ENCODE peak calls at places on chromosomes 11 and 22, in ten cellular contexts. P, D, M, I, V, B, X, L, O and C are unnamed samples.

GRCh38 chr22:36344106-36344827 is 43.5 kb downstream of the MYH9 start:
- DNase-seq in P (no peak), D (no peak), M (no peak), I (no peak), V (no peak), B (no peak), X (no peak), L (no peak), O (peak), C (no peak)

GRCh38 chr22:46147471-46148267 is 2.7 kb upstream of the PPARA start:
- DNase-seq in P (peak), D (no peak), M (no peak), I (no peak), V (no peak), B (peak), X (no peak), L (no peak), O (peak), C (no peak)

GRCh38 chr11:11510939-11511338 is 110.9 kb downstream of the GALNT18 start:
- DNase-seq in P (no peak), D (no peak), M (peak), I (no peak), V (no peak), B (no peak), X (no peak), L (no peak), O (peak), C (no peak)

GRCh38 chr11:6357222-6357621 is 33.1 kb upstream of the SMPD1 start:
- DNase-seq in P (peak), D (peak), M (peak), I (no peak), V (peak), B (peak), X (no peak), L (no peak), O (no peak), C (peak)

GRCh38 chr11:61791737-61792309 is 576 bp downstream of the TMEM258 start:
- DNase-seq in P (peak), D (peak), M (peak), I (no peak), V (peak), B (peak), X (no peak), L (peak), O (peak), C (peak)

GRCh38 chr11:120061036-120061760 is 76.7 kb downstream of the TRIM29 start:
- DNase-seq in P (no peak), D (peak), M (no peak), I (no peak), V (peak), B (no peak), X (no peak), L (no peak), O (no peak), C (no peak)

GRCh38 chr22:40979871-40980270 is 28.7 kb downstream of the RBX1 start:
- DNase-seq in P (no peak), D (no peak), M (no peak), I (no peak), V (no peak), B (no peak), X (no peak), L (no peak), O (no peak), C (no peak)

GRCh38 chr11:96050435-96051182 is 126.7 kb upstream of the MTMR2 start:
- DNase-seq in P (no peak), D (peak), M (no peak), I (no peak), V (peak), B (no peak), X (no peak), L (peak), O (no peak), C (no peak)

GRCh38 chr11:107928767-107929507 is 689 bp downstream of the RAB39A start:
- DNase-seq in P (peak), D (no peak), M (no peak), I (no peak), V (no peak), B (peak), X (no peak), L (peak), O (peak), C (peak)

GRCh38 chr22:27125539-27125938 is 468.2 kb downstream of the MIAT start:
- DNase-seq in P (no peak), D (no peak), M (no peak), I (no peak), V (no peak), B (no peak), X (no peak), L (no peak), O (no peak), C (no peak)

GRCh38 chr11:35014352-35014751 is 97.9 kb downstream of the PDHX start:
- DNase-seq in P (no peak), D (peak), M (no peak), I (no peak), V (peak), B (no peak), X (no peak), L (no peak), O (no peak), C (no peak)

GRCh38 chr22:44801476-44801875 is 49.1 kb downstream of the ARHGAP8 start:
- DNase-seq in P (no peak), D (no peak), M (no peak), I (no peak), V (no peak), B (no peak), X (no peak), L (no peak), O (no peak), C (no peak)

GRCh38 chr22:41146573-41146972 is 54.2 kb downstream of the EP300 start:
- DNase-seq in P (no peak), D (peak), M (peak), I (no peak), V (no peak), B (no peak), X (no peak), L (no peak), O (no peak), C (no peak)

GRCh38 chr11:64745219-64745522 is 1.2 kb upstream of the RASGRP2 start:
- DNase-seq in P (peak), D (no peak), M (peak), I (no peak), V (no peak), B (peak), X (peak), L (peak), O (no peak), C (peak)

GRCh38 chr11:65307298-65308229 is 7.1 kb upstream of the CDC42EP2 start:
- DNase-seq in P (no peak), D (no peak), M (no peak), I (no peak), V (no peak), B (no peak), X (no peak), L (no peak), O (no peak), C (no peak)

GRCh38 chr11:35714882-35715612 is 52.5 kb downstream of the TRIM44 start:
- DNase-seq in P (no peak), D (peak), M (no peak), I (no peak), V (peak), B (no peak), X (no peak), L (no peak), O (no peak), C (no peak)

GRCh38 chr11:116110802-116111201 is 606.6 kb upstream of the CADM1 start:
- DNase-seq in P (no peak), D (no peak), M (no peak), I (no peak), V (no peak), B (no peak), X (no peak), L (no peak), O (no peak), C (no peak)

GRCh38 chr11:43554148-43554473 is 126.4 kb upstream of the HSD17B12 start:
- DNase-seq in P (no peak), D (no peak), M (no peak), I (no peak), V (no peak), B (no peak), X (no peak), L (peak), O (no peak), C (no peak)

GRCh38 chr22:35697142-35697541 is 20.5 kb upstream of the APOL5 start:
- DNase-seq in P (no peak), D (no peak), M (no peak), I (no peak), V (no peak), B (no peak), X (no peak), L (no peak), O (no peak), C (no peak)

GRCh38 chr22:29951675-29952413 is 68.9 kb downstream of the MTMR3 start:
- DNase-seq in P (no peak), D (no peak), M (no peak), I (no peak), V (no peak), B (no peak), X (no peak), L (no peak), O (no peak), C (no peak)

GRCh38 chr11:10651579-10652361 is 41.8 kb downstream of the IRAG1 start:
- DNase-seq in P (peak), D (peak), M (no peak), I (no peak), V (no peak), B (peak), X (no peak), L (no peak), O (no peak), C (no peak)

GRCh38 chr11:15123849-15124248 is 9.1 kb downstream of the INSC start:
- DNase-seq in P (no peak), D (peak), M (no peak), I (no peak), V (peak), B (no peak), X (no peak), L (no peak), O (no peak), C (no peak)

GRCh38 chr11:106286881-106287504 is 209.5 kb downstream of the AASDHPPT start:
- DNase-seq in P (no peak), D (no peak), M (no peak), I (no peak), V (no peak), B (no peak), X (no peak), L (peak), O (no peak), C (no peak)

GRCh38 chr22:20464096-20464614 is 26.5 kb upstream of the SCARF2 start:
- DNase-seq in P (no peak), D (no peak), M (no peak), I (no peak), V (no peak), B (peak), X (no peak), L (no peak), O (no peak), C (no peak)

GRCh38 chr22:20312396-20313191 is 7.3 kb downstream of the DGCR6L start:
- DNase-seq in P (no peak), D (no peak), M (no peak), I (no peak), V (no peak), B (peak), X (no peak), L (no peak), O (no peak), C (peak)

GRCh38 chr22:50014053-50014501 is 1.5 kb upstream of the IL17REL start:
- DNase-seq in P (no peak), D (no peak), M (no peak), I (no peak), V (no peak), B (peak), X (no peak), L (no peak), O (peak), C (no peak)
- H3K4me3 ChIP-seq in P (no peak), D (no peak), M (no peak), I (no peak), V (no peak), B (no peak), X (no peak), L (no peak), O (no peak), C (no peak)

DNA sequence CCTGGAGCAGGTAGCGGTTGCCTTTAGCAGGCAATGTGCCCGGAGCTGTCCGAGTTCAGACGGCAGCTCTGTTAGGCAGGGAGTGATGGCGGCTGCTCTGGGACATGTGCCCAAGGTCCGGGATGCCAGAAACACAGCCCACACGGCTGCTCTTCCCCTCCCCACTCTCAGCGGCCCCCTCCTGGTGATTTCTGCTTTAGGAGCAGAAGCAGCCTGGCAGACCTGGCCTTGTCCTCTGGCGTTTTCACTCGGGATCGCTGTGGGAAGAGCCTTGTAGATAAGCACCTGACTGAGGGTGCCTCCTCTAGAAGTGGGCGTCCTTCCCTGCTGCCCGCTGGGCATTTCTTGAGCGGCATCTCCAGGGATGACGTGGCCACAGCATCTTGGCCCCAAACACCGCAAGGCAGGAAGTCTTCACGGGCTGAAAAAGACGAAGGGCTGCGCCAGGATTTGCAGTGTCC is 392.2 kb downstream of the TBC1D22A start:
- DNase-seq in P (peak), D (peak), M (peak), I (no peak), V (no peak), B (peak), X (no peak), L (peak), O (no peak), C (no peak)
- H3K4me3 ChIP-seq in P (peak), D (no peak), M (peak), I (no peak), V (no peak), B (no peak), X (no peak), L (no peak), O (no peak), C (no peak)

GRCh38 chr11:70672991-70673670 is 274.8 kb downstream of the CTTN start:
- DNase-seq in P (no peak), D (no peak), M (no peak), I (no peak), V (no peak), B (no peak), X (no peak), L (no peak), O (peak), C (no peak)
- H3K4me3 ChIP-seq in P (no peak), D (no peak), M (no peak), I (no peak), V (no peak), B (no peak), X (no peak), L (no peak), O (no peak), C (no peak)

DNA sequence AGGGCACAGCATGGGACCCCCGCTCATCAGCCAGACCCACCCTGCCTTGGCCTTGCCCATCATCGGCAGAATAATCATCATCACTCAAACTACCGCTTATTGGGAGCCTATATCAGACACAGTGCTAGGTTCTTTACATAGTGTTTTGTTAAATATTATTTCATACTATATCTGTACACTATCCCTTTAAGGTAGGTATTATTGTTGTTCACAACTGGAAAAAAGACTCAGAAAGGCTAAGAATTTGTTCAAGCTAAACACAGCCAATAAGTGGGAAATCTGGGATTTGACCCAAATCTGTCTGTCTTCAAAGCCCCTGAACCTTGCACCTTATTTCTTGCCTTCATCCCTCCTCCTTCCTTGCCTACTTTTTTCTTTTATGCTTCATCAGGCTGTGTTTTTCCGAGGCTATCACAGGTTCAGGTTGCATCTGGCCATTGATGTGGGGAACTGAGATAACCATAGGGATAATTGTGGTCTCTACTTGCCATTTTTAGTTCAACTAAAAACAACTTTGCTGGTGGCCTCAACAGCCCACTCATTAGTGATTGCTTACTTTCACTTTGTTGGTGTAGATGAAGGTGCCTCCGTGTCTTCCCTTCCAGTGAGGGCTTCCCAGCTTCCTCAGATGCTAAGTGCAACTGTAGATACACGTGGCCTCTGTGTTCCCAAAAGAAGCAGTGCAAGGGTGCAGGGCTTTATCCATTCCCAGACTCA is 35.2 kb downstream of the KCNJ1 start:
- DNase-seq in P (no peak), D (no peak), M (no peak), I (no peak), V (no peak), B (no peak), X (no peak), L (no peak), O (no peak), C (no peak)
- H3K4me3 ChIP-seq in P (no peak), D (no peak), M (no peak), I (no peak), V (no peak), B (no peak), X (no peak), L (no peak), O (no peak), C (no peak)